ENCODE peak calls at places on chromosomes 16 and 17, in five cellular contexts. One of them, this sample, is unnamed.

GRCh38 chr17:40486513-40487370 is 14.7 kb downstream of the TNS4 start:
- DNase-seq in uterus: no peak
- DNase-seq in ovary: peak; percentile 19
- DNase-seq in left ventricle myocardium inferior: no peak
- DNase-seq in mucosa of descending colon: no peak
- DNase-seq in this sample: no peak

GRCh38 chr17:34386343-34386924 is 23.4 kb upstream of the CCL1 start:
- DNase-seq in uterus: no peak
- DNase-seq in ovary: no peak
- DNase-seq in left ventricle myocardium inferior: no peak
- DNase-seq in mucosa of descending colon: no peak
- DNase-seq in this sample: no peak

GRCh38 chr17:50129303-50129945 is 536 bp downstream of the SAMD14 start:
- DNase-seq in uterus: no peak
- DNase-seq in ovary: peak; percentile 29
- DNase-seq in left ventricle myocardium inferior: no peak
- DNase-seq in mucosa of descending colon: no peak
- DNase-seq in this sample: no peak

GRCh38 chr17:79672496-79672895 is 58.2 kb upstream of the ENPP7 start:
- DNase-seq in uterus: no peak
- DNase-seq in ovary: no peak
- DNase-seq in left ventricle myocardium inferior: no peak
- DNase-seq in mucosa of descending colon: no peak
- DNase-seq in this sample: no peak

GRCh38 chr16:69930117-69930776 is 20.9 kb upstream of the CLEC18A start:
- DNase-seq in uterus: peak; percentile 71
- DNase-seq in ovary: peak; percentile 66
- DNase-seq in left ventricle myocardium inferior: peak; percentile 32
- DNase-seq in mucosa of descending colon: peak; percentile 42
- DNase-seq in this sample: peak; percentile 27

GRCh38 chr16:10206215-10206614 is 24.0 kb upstream of the GRIN2A start:
- DNase-seq in uterus: no peak
- DNase-seq in ovary: no peak
- DNase-seq in left ventricle myocardium inferior: no peak
- DNase-seq in mucosa of descending colon: no peak
- DNase-seq in this sample: no peak

GRCh38 chr16:15598648-15599190 is 44.2 kb downstream of the MARF1 start:
- DNase-seq in uterus: no peak
- DNase-seq in ovary: no peak
- DNase-seq in left ventricle myocardium inferior: no peak
- DNase-seq in mucosa of descending colon: no peak
- DNase-seq in this sample: no peak

GRCh38 chr16:22624759-22625533 is 114.3 kb downstream of the NPIPB5 start:
- DNase-seq in uterus: no peak
- DNase-seq in ovary: no peak
- DNase-seq in left ventricle myocardium inferior: no peak
- DNase-seq in mucosa of descending colon: no peak
- DNase-seq in this sample: no peak

GRCh38 chr17:50558955-50559614 is 1.4 kb upstream of the CACNA1G start:
- DNase-seq in uterus: no peak
- DNase-seq in ovary: peak; percentile 68
- DNase-seq in left ventricle myocardium inferior: no peak
- DNase-seq in mucosa of descending colon: peak; percentile 50
- DNase-seq in this sample: no peak

GRCh38 chr16:11550651-11551498 is 35.8 kb downstream of the LITAF start:
- DNase-seq in uterus: no peak
- DNase-seq in ovary: no peak
- DNase-seq in left ventricle myocardium inferior: no peak
- DNase-seq in mucosa of descending colon: no peak
- DNase-seq in this sample: no peak

GRCh38 chr17:8875957-8876356 is 8.5 kb upstream of the PIK3R6 start:
- DNase-seq in uterus: no peak
- DNase-seq in ovary: no peak
- DNase-seq in left ventricle myocardium inferior: no peak
- DNase-seq in mucosa of descending colon: no peak
- DNase-seq in this sample: no peak

GRCh38 chr17:68707032-68707431 is 105.9 kb upstream of the FAM20A start:
- DNase-seq in uterus: no peak
- DNase-seq in ovary: no peak
- DNase-seq in left ventricle myocardium inferior: no peak
- DNase-seq in mucosa of descending colon: no peak
- DNase-seq in this sample: no peak

GRCh38 chr16:12964466-12964865 is 63.1 kb downstream of the SHISA9 start:
- DNase-seq in uterus: no peak
- DNase-seq in ovary: no peak
- DNase-seq in left ventricle myocardium inferior: no peak
- DNase-seq in mucosa of descending colon: no peak
- DNase-seq in this sample: no peak

GRCh38 chr16:17467923-17468540 is 2.7 kb downstream of the XYLT1 start:
- DNase-seq in uterus: peak; percentile 84
- DNase-seq in ovary: peak; percentile 77
- DNase-seq in left ventricle myocardium inferior: peak; percentile 54
- DNase-seq in mucosa of descending colon: peak; percentile 80
- DNase-seq in this sample: no peak

GRCh38 chr17:8828517-8828875 is 29.3 kb upstream of the MFSD6L start:
- DNase-seq in uterus: no peak
- DNase-seq in ovary: no peak
- DNase-seq in left ventricle myocardium inferior: no peak
- DNase-seq in mucosa of descending colon: no peak
- DNase-seq in this sample: no peak

GRCh38 chr17:69717819-69718218 is 303.3 kb downstream of the MAP2K6 start:
- DNase-seq in uterus: no peak
- DNase-seq in ovary: no peak
- DNase-seq in left ventricle myocardium inferior: no peak
- DNase-seq in mucosa of descending colon: no peak
- DNase-seq in this sample: no peak

GRCh38 chr17:76161619-76162222 is 20.7 kb upstream of the FOXJ1 start:
- DNase-seq in uterus: no peak
- DNase-seq in ovary: no peak
- DNase-seq in left ventricle myocardium inferior: no peak
- DNase-seq in mucosa of descending colon: no peak
- DNase-seq in this sample: no peak

GRCh38 chr16:66295761-66296546 is 70.5 kb upstream of the CDH5 start:
- DNase-seq in uterus: no peak
- DNase-seq in ovary: no peak
- DNase-seq in left ventricle myocardium inferior: no peak
- DNase-seq in mucosa of descending colon: no peak
- DNase-seq in this sample: no peak

GRCh38 chr16:80285089-80285488 is 255.7 kb upstream of the DYNLRB2 start:
- DNase-seq in uterus: no peak
- DNase-seq in ovary: no peak
- DNase-seq in left ventricle myocardium inferior: no peak
- DNase-seq in mucosa of descending colon: no peak
- DNase-seq in this sample: no peak

GRCh38 chr16:59067207-59067606 is 333.1 kb upstream of the GOT2 start:
- DNase-seq in uterus: no peak
- DNase-seq in ovary: no peak
- DNase-seq in left ventricle myocardium inferior: no peak
- DNase-seq in mucosa of descending colon: no peak
- DNase-seq in this sample: no peak

GRCh38 chr17:10021239-10021638 is 116.2 kb upstream of the RCVRN start:
- DNase-seq in uterus: no peak
- DNase-seq in ovary: no peak
- DNase-seq in left ventricle myocardium inferior: no peak
- DNase-seq in mucosa of descending colon: no peak
- DNase-seq in this sample: no peak

GRCh38 chr16:8751481-8752311 is 45.7 kb downstream of the TMEM186 start:
- DNase-seq in uterus: no peak
- DNase-seq in ovary: no peak
- DNase-seq in left ventricle myocardium inferior: no peak
- DNase-seq in mucosa of descending colon: no peak
- DNase-seq in this sample: no peak

GRCh38 chr17:81039096-81039495 is 4.1 kb downstream of the BAIAP2 start:
- DNase-seq in uterus: no peak
- DNase-seq in ovary: no peak
- DNase-seq in left ventricle myocardium inferior: no peak
- DNase-seq in mucosa of descending colon: no peak
- DNase-seq in this sample: no peak

GRCh38 chr16:424033-424622 is 1.3 kb upstream of the RAB11FIP3 start:
- DNase-seq in uterus: peak; percentile 92
- DNase-seq in ovary: peak; percentile 70
- DNase-seq in left ventricle myocardium inferior: peak; percentile 46
- DNase-seq in mucosa of descending colon: no peak
- DNase-seq in this sample: no peak

GRCh38 chr17:15493031-15493750 is 25.8 kb upstream of the CDRT4 start:
- DNase-seq in uterus: no peak
- DNase-seq in ovary: no peak
- DNase-seq in left ventricle myocardium inferior: no peak
- DNase-seq in mucosa of descending colon: no peak
- DNase-seq in this sample: no peak

GRCh38 chr17:78031435-78031834 is 72.9 kb downstream of the TNRC6C start:
- DNase-seq in uterus: no peak
- DNase-seq in ovary: no peak
- DNase-seq in left ventricle myocardium inferior: no peak
- DNase-seq in mucosa of descending colon: no peak
- DNase-seq in this sample: no peak

GRCh38 chr16:86681440-86681838 is 103.1 kb downstream of the FOXL1 start:
- DNase-seq in uterus: no peak
- DNase-seq in ovary: no peak
- DNase-seq in left ventricle myocardium inferior: peak; percentile 54
- DNase-seq in mucosa of descending colon: no peak
- DNase-seq in this sample: no peak

GRCh38 chr17:81011951-81012350 is 20.3 kb downstream of the CHMP6 start:
- DNase-seq in uterus: no peak
- DNase-seq in ovary: no peak
- DNase-seq in left ventricle myocardium inferior: no peak
- DNase-seq in mucosa of descending colon: no peak
- DNase-seq in this sample: no peak

GRCh38 chr16:72590179-72590937 is 418.4 kb upstream of the PMFBP1 start:
- DNase-seq in uterus: no peak
- DNase-seq in ovary: no peak
- DNase-seq in left ventricle myocardium inferior: no peak
- DNase-seq in mucosa of descending colon: no peak
- DNase-seq in this sample: no peak

GRCh38 chr16:719815-720506 is 985 bp upstream of the ANTKMT start:
- DNase-seq in uterus: no peak
- DNase-seq in ovary: no peak
- DNase-seq in left ventricle myocardium inferior: no peak
- DNase-seq in mucosa of descending colon: peak; percentile 51
- DNase-seq in this sample: no peak

GRCh38 chr17:79790805-79791353 is 6.0 kb downstream of the CBX8 start:
- DNase-seq in uterus: no peak
- DNase-seq in ovary: no peak
- DNase-seq in left ventricle myocardium inferior: no peak
- DNase-seq in mucosa of descending colon: peak; percentile 24
- DNase-seq in this sample: no peak

This sample was measured in NCI-H2107.